ENCODE peak calls at places on chromosomes 2 and 18, in four cellular contexts. J is neuronal stem cell; W is CD8-positive, alpha-beta memory T cell; I is tibial artery. G is an unnamed sample.

GRCh38 chr2:24840962-24841945 is 48.0 kb downstream of the CENPO start:
- DNase-seq in J (no peak), I (no peak), W (no peak), G (no peak)

GRCh38 chr2:135948642-135949355 is 36.6 kb downstream of the DARS1 start:
- DNase-seq in I (no peak), W (peak; percentile 66), J (no peak), G (peak; percentile 50)

GRCh38 chr2:206163251-206163880 is 3.7 kb downstream of the EEF1B2 start:
- DNase-seq in I (no peak), J (no peak), W (no peak), G (no peak)

GRCh38 chr2:211923019-211923418 is 615.6 kb downstream of the ERBB4 start:
- DNase-seq in J (no peak), I (no peak), W (no peak), G (no peak)

GRCh38 chr2:100960688-100961087 is 41.4 kb upstream of the RPL31 start:
- DNase-seq in J (no peak), I (no peak), W (no peak), G (no peak)

GRCh38 chr2:196983934-196984333 is 57.4 kb upstream of the PGAP1 start:
- DNase-seq in W (no peak), J (no peak), I (no peak), G (no peak)

GRCh38 chr2:232893834-232894233 is 23.8 kb downstream of the SNORC start:
- DNase-seq in I (peak; percentile 60), W (no peak), J (no peak), G (no peak)

GRCh38 chr2:128315829-128316776 is 2.6 kb downstream of the HS6ST1 start:
- DNase-seq in W (peak; percentile 41), I (peak; percentile 58), J (no peak), G (no peak)

GRCh38 chr2:3610415-3610814 is 15.5 kb downstream of the COLEC11 start:
- DNase-seq in I (no peak), W (no peak), J (no peak), G (no peak)

GRCh38 chr18:54004828-54005227 is 219.6 kb downstream of the MBD2 start:
- DNase-seq in I (no peak), J (no peak), W (no peak), G (no peak)

GRCh38 chr18:79496978-79497637 is 101.4 kb downstream of the NFATC1 start:
- DNase-seq in J (no peak), W (peak; percentile 12), I (peak; percentile 59), G (no peak)

DNA sequence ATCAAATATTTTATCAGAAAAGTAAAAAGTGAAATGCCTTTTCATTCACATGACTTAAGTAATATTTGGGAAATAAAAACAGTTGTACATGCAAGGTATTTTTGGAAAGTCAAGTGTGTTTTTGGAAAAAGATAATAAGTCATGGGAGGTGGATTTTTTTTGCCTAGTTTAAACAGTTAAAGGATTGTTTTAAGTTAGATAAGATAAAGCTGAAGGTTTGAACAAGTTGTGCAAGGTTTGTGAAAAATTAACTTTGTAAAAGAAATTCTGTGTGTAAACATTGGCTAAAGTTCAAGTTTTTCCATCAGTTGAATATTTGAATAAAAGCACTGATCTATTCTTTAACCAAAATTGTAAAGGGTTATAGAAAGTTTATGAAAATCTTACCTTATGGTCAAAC is 207.9 kb upstream of the RGPD4 start:
- DNase-seq in J (no peak), W (no peak), I (no peak), G (no peak)
- H3K9me3 ChIP-seq in J (no peaks in the 10 kb centered on the region), W (no peaks in the 10 kb centered on the region), I (no peaks in the 10 kb centered on the region), G (no peaks in the 10 kb centered on the region)

DNA sequence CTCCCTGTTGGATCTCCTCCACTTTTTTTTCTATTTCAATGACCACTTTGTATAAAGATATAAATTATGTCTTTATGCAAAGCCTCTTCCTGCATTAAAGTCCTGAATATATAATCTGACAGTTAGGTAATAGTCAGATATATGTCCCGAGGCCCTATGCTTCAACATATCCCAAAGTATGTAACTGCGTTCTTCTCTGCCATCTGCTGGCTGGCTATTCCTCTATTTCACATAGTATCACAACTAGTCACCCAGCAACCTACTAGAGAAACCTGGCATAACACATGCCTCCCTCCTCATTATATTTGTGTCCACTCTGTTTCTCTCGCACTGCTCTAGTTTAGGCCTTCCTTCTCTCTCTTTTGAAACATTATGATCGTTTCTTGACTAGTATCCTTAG is 640.8 kb downstream of the DPP10 start:
- DNase-seq in I (no peak), J (no peak), W (no peak), G (no peak)
- H3K9me3 ChIP-seq in I (no peaks in the 10 kb centered on the region), J (no peaks in the 10 kb centered on the region), W (no peaks in the 10 kb centered on the region), G (no peaks in the 10 kb centered on the region)

GRCh38 chr2:131049150-131049718 is 44.0 kb downstream of the FAM168B start:
- DNase-seq in J (no peak), I (no peak), W (no peak), G (no peak)
- H3K9me3 ChIP-seq in J (no peaks in the 10 kb centered on the region), I (no peaks in the 10 kb centered on the region), W (no peaks in the 10 kb centered on the region), G (no peaks in the 10 kb centered on the region)

DNA sequence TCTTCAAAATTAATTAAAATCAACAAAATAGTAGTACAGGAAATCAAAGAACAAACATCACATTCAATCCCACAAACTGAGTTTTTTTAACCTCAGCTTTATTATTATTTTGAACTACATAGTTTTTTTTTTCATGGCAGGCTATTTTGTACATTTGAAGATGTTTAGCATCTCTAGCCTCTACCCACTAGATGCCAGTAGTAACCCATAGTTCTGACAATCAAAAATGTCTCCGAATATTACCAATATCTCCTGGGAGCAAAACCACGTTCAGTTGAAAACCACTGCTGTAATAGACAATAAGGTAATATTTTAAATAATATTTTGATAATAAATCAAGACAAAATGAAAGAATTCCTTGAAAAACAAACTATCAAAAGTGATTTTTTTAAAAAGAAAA is 702.6 kb upstream of the LRRTM1 start:
- DNase-seq in I (no peak), W (no peak), J (no peak), G (no peak)
- H3K9me3 ChIP-seq in I (peaks cover 7% of the 10 kb centered on the region), W (no peaks in the 10 kb centered on the region), J (no peaks in the 10 kb centered on the region), G (peaks cover 3% of the 10 kb centered on the region)